ENCODE peak calls at places on chromosome 17, in eight cellular contexts. S is NCI-H510A; O is T-cell; J is NCI-H1105 treated with DMSO at 0.1 percent for 48 hours; Z is thoracic aorta; B is caudate nucleus; Q is WTC11; T is CD4-positive, alpha-beta T cell. G is an unnamed sample.

GRCh38 chr17:51850206-51850605 is 308.3 kb downstream of the CA10 start:
- DNase-seq in S (peak), Z (no peak), T (no peak), J (no peak), Q (no peak), B (no peak), O (no peak), G (no peak)

GRCh38 chr17:35448899-35449227 is 297 bp upstream of the SLFN13 start:
- DNase-seq in Z (no peak), S (no peak), T (no peak), J (no peak), B (no peak), O (no peak), Q (no peak), G (no peak)

GRCh38 chr17:12990041-12990808 is 27.6 kb downstream of the ELAC2 start:
- DNase-seq in T (no peak), S (no peak), B (no peak), J (peak), Z (no peak), Q (no peak), O (no peak), G (no peak)

GRCh38 chr17:80942360-80943345 is 49.0 kb upstream of the CHMP6 start:
- DNase-seq in O (no peak), Z (peak), B (peak), Q (peak), J (peak), S (no peak), T (no peak), G (no peak)

GRCh38 chr17:3923466-3924190 is 7.4 kb upstream of the P2RX1 start:
- DNase-seq in J (no peak), Z (no peak), T (no peak), B (no peak), S (peak), O (no peak), Q (no peak), G (no peak)

GRCh38 chr17:57387575-57387974 is 131.3 kb downstream of the MSI2 start:
- DNase-seq in T (no peak), O (no peak), B (no peak), Z (no peak), J (no peak), S (no peak), Q (no peak), G (no peak)

GRCh38 chr17:66679631-66680517 is 155.0 kb upstream of the CACNG5 start:
- DNase-seq in O (no peak), S (no peak), Z (no peak), T (no peak), J (no peak), B (no peak), Q (no peak), G (no peak)

GRCh38 chr17:28141783-28142182 is 99.3 kb downstream of the NLK start:
- DNase-seq in J (no peak), B (no peak), Q (no peak), O (no peak), S (no peak), T (no peak), Z (no peak), G (no peak)

GRCh38 chr17:50916026-50916707 is 50.0 kb upstream of the TOB1 start:
- DNase-seq in J (no peak), Q (no peak), T (no peak), O (no peak), Z (no peak), S (no peak), B (no peak), G (peak)

GRCh38 chr17:31740611-31741082 is 118.4 kb downstream of the COPRS start:
- DNase-seq in Q (no peak), J (no peak), O (no peak), B (no peak), S (no peak), T (no peak), Z (no peak), G (no peak)

GRCh38 chr17:7774037-7774659 is 56.6 kb downstream of the DNAH2 start:
- DNase-seq in Z (no peak), B (no peak), O (no peak), T (no peak), Q (no peak), J (no peak), S (no peak), G (no peak)

GRCh38 chr17:58965221-58965620 is 141.5 kb downstream of the TRIM37 start:
- DNase-seq in J (no peak), T (no peak), Q (no peak), B (no peak), Z (no peak), O (no peak), S (no peak), G (no peak)

GRCh38 chr17:29699283-29699682 is 76.6 kb upstream of the CORO6 start:
- DNase-seq in S (no peak), T (no peak), J (no peak), Q (no peak), Z (no peak), O (no peak), B (no peak), G (no peak)

GRCh38 chr17:77580531-77580930 is 378.0 kb upstream of the TNRC6C start:
- DNase-seq in J (no peak), B (no peak), T (no peak), Z (no peak), S (no peak), O (no peak), Q (no peak), G (no peak)

GRCh38 chr17:521168-521525 is 168.5 kb upstream of the RPH3AL start:
- DNase-seq in T (no peak), O (no peak), J (no peak), S (no peak), Z (no peak), Q (no peak), B (no peak), G (no peak)

GRCh38 chr17:80811181-80812105 is 180.2 kb upstream of the CHMP6 start:
- DNase-seq in J (no peak), Z (no peak), S (no peak), B (no peak), Q (no peak), T (no peak), O (no peak), G (no peak)

GRCh38 chr17:49157784-49158183 is 25.2 kb downstream of the B4GALNT2 start:
- DNase-seq in J (no peak), Z (no peak), T (no peak), O (no peak), S (no peak), Q (no peak), B (peak), G (no peak)

GRCh38 chr17:41456206-41456605 is 11.0 kb downstream of the KRT32 start:
- DNase-seq in B (no peak), Z (no peak), J (no peak), Q (peak), O (no peak), T (no peak), S (no peak), G (no peak)

GRCh38 chr17:63780507-63780906 is 6.5 kb downstream of the DDX42 start:
- DNase-seq in O (no peak), T (no peak), Q (no peak), Z (no peak), S (peak), J (no peak), B (no peak), G (no peak)

GRCh38 chr17:32483451-32484019 is 3.3 kb upstream of the CDK5R1 start:
- DNase-seq in J (peak), Q (peak), S (peak), O (peak), T (no peak), Z (no peak), B (peak), G (peak)

GRCh38 chr17:7837375-7838290 is 3.6 kb downstream of the KDM6B start:
- DNase-seq in Q (no peak), B (no peak), S (no peak), J (peak), Z (no peak), O (no peak), T (no peak), G (no peak)

GRCh38 chr17:13030459-13031305 is 12.9 kb upstream of the ELAC2 start:
- DNase-seq in J (peak), Z (no peak), T (peak), S (no peak), O (peak), Q (no peak), B (no peak), G (peak)

G was measured in immature natural killer cell.